ENCODE peak calls at places on chromosome 2, in four cellular contexts. T, B, J and H are unnamed samples.
A peak's percentile ranks its signal among the peaks of the same experiment; 100 is the strongest.

GRCh38 chr2:47572136-47572535 is 169.2 kb downstream of the MSH2 start:
- DNase-seq in T (no peak), B (no peak), J (no peak), H (no peak)

GRCh38 chr2:222779145-222779832 is 81.5 kb upstream of the ACSL3 start:
- DNase-seq in T (no peak), B (no peak), J (no peak), H (no peak)

GRCh38 chr2:174399171-174399570 is 3.6 kb downstream of the SCRN3 start:
- DNase-seq in T (no peak), B (peak; percentile 66), J (no peak), H (peak; percentile 52)

GRCh38 chr2:101983486-101983885 is 8.3 kb upstream of the IL1R2 start:
- DNase-seq in T (no peak), B (peak; percentile 61), J (no peak), H (no peak)

GRCh38 chr2:162430323-162430722 is 86.4 kb downstream of the GCA start:
- DNase-seq in T (no peak), B (no peak), J (no peak), H (no peak)

GRCh38 chr2:53422979-53423378 is 344.6 kb upstream of the CHAC2 start:
- DNase-seq in T (no peak), B (peak; percentile 22), J (no peak), H (no peak)

GRCh38 chr2:218806346-218806978 is 24.5 kb downstream of the CYP27A1 start:
- DNase-seq in T (peak; percentile 75), B (peak; percentile 98), J (no peak), H (peak; percentile 99)

GRCh38 chr2:10120158-10120937 is 2.2 kb upstream of the RRM2 start:
- DNase-seq in T (peak; percentile 79), B (peak; percentile 83), J (peak; percentile 91), H (no peak)

GRCh38 chr2:217329023-217329431 is 469.2 kb upstream of the TNP1 start:
- DNase-seq in T (no peak), B (peak; percentile 87), J (no peak), H (no peak)

GRCh38 chr2:166464187-166464586 is 29.9 kb downstream of the SCN7A start:
- DNase-seq in T (no peak), B (no peak), J (no peak), H (no peak)

GRCh38 chr2:240999873-241000541 is 1.6 kb downstream of the SNED1 start:
- DNase-seq in T (no peak), B (no peak), J (peak; percentile 22), H (no peak)

GRCh38 chr2:127650785-127651380 is 4.9 kb downstream of the GPR17 start:
- DNase-seq in T (no peak), B (peak; percentile 42), J (no peak), H (no peak)

GRCh38 chr2:216519154-216519762 is 20.6 kb downstream of the RPL37A start:
- DNase-seq in T (no peak), B (peak; percentile 59), J (peak; percentile 49), H (no peak)

GRCh38 chr2:172100080-172101007 is 2.4 kb downstream of the DLX2 start:
- DNase-seq in T (no peak), B (no peak), J (no peak), H (no peak)

GRCh38 chr2:176582990-176583481 is 313.8 kb downstream of the MTX2 start:
- DNase-seq in T (no peak), B (peak; percentile 98), J (no peak), H (peak; percentile 73)

GRCh38 chr2:35163948-35164347 is 1191.6 kb upstream of the CRIM1 start:
- DNase-seq in T (no peak), B (no peak), J (no peak), H (no peak)

GRCh38 chr2:8018956-8019355 is 662.9 kb upstream of the ID2 start:
- DNase-seq in T (no peak), B (no peak), J (no peak), H (no peak)

GRCh38 chr2:171347591-171348032 is 86.2 kb downstream of the METTL8 start:
- DNase-seq in T (no peak), B (peak; percentile 99), J (no peak), H (peak; percentile 95)

GRCh38 chr2:206423147-206423546 is 20.2 kb upstream of the ADAM23 start:
- DNase-seq in T (no peak), B (no peak), J (no peak), H (no peak)

GRCh38 chr2:129061079-129061785 is 742.6 kb upstream of the HS6ST1 start:
- DNase-seq in T (no peak), B (peak; percentile 88), J (no peak), H (peak; percentile 4)

GRCh38 chr2:16613475-16613874 is 52.2 kb downstream of the CYRIA start:
- DNase-seq in T (no peak), B (no peak), J (no peak), H (no peak)

GRCh38 chr2:46917628-46918027 is 2.0 kb upstream of the MCFD2 start:
- DNase-seq in T (no peak), B (no peak), J (no peak), H (no peak)

GRCh38 chr2:100865819-100866462 is 46.0 kb downstream of the NPAS2 start:
- DNase-seq in T (no peak), B (no peak), J (no peak), H (peak; percentile 31)

GRCh38 chr2:43105586-43106562 is 120.5 kb downstream of the ZFP36L2 start:
- DNase-seq in T (no peak), B (no peak), J (no peak), H (no peak)

GRCh38 chr2:48519608-48520007 is 10.3 kb upstream of the STON1 start:
- DNase-seq in T (no peak), B (no peak), J (no peak), H (no peak)

GRCh38 chr2:120966510-120967254 is 231.0 kb downstream of the GLI2 start:
- DNase-seq in T (no peak), B (no peak), J (no peak), H (no peak)

GRCh38 chr2:120964819-120965218 is 229.2 kb downstream of the GLI2 start:
- DNase-seq in T (no peak), B (peak; percentile 70), J (no peak), H (peak; percentile 4)

GRCh38 chr2:120969613-120970355 is 234.1 kb downstream of the GLI2 start:
- DNase-seq in T (no peak), B (no peak), J (no peak), H (no peak)

GRCh38 chr2:120971866-120972265 is 236.2 kb downstream of the GLI2 start:
- DNase-seq in T (no peak), B (no peak), J (no peak), H (no peak)

DNA sequence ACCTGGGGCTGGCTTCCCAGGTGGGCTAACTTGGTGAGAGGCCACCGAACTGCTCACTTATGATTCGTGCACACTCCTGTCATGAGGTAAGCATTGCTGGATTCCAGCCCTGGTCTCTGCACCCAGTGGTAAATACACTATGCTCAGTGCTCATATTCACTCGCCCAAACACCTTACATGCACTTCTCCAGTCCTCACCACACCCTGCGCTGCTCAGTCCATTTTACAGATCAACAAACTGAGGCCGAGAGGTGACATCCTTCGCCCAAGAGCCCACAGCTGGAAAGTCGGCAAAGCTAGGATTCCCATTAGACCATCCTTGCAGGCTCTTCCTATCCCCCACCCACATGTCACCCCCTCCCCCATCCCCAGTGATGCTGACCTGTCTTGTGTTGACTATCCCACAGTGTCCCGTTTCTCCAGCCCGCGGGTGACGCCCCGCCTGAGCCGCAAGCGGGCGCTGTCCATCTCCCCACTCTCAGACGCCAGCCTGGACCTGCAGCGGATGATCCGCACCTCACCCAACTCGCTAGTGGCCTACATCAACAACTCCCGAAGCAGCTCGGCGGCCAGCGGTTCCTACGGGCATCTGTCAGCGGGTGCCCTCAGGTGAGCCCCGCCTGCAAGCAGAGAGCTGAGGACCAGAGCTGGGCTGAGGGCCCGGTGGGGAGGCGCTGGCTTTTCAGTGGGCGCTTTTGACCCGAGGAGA is 232.8 kb downstream of the GLI2 start:
- DNase-seq in T (no peak), B (no peak), J (no peak), H (no peak)
- H3K36me3 ChIP-seq in T (peaks cover 15% of the 10 kb centered on the region), B (peaks cover 20% of the 10 kb centered on the region), J (no peaks in the 10 kb centered on the region), H (peaks cover 40% of the 10 kb centered on the region)

DNA sequence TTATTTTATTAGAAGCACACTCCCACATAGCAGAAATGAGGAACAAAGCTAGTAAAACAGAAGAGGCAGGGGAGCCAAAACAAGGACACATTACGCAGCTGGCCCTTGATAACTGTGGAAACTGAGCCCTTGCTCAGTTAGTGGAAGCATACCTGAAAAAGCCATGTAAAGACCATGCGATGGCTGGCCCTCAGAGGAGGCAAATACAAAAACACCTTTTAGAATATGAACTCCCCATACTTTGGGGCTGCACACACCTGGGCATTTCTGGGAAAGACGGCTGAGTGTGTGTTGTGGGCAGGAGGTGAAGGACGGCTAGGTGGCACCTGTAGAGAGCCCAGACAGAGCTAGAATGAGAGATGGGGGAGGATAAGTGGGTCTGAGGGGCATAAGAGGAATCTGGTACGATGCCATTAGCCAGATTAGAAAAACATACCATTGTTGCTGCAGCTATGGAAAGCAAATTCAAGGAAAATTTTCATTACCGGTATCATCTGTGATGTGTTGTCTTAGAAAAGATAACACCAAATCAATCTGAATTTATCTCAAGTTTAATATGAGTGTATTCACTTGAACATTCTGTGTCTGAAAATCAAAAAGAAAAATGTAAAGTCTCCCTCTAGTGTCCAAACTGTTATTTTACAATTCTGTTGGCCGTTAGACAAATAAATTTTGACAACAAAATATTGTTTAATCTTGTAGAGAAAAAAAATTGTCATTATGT is 45.2 kb upstream of the SULT1C3 start:
- DNase-seq in T (no peak), B (no peak), J (no peak), H (no peak)
- TF ChIP-seq CTCF in T (peak; percentile 49), B (peak; percentile 47), J (no peak), H (no peak)

GRCh38 chr2:766255-766654 is 89.0 kb upstream of the TMEM18 start:
- DNase-seq in T (no peak), B (no peak), J (no peak), H (no peak)
- H3K4me3 ChIP-seq in T (no peak overlapping the region), B (no peak overlapping the region), J (no peak overlapping the region), H (no peak overlapping the region)

DNA sequence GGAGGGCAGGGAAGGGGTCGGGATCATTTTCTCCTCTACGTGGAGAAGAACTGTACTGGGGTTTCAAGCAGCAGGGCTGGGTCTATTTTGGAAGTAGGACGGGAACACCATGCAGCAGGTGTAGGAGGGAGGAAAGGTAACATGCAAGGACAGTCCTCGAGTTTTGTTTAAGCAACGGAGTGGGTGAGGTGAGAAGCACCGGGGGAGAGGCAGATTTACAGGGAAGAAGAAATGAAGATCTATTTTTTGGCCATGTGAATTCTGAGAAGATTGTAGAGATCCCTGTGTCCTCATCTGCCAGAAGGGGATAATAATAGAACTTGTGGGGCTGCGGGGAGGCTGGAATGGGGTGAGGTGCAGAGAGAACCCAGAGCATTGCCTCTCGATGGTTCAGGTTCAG is 85.6 kb downstream of the INPP5D start:
- DNase-seq in T (no peak), B (no peak), J (no peak), H (no peak)
- H3K36me3 ChIP-seq in T (no peaks in the 10 kb centered on the region), B (no peaks in the 10 kb centered on the region), J (peaks cover 66% of the 10 kb centered on the region), H (no peaks in the 10 kb centered on the region)

DNA sequence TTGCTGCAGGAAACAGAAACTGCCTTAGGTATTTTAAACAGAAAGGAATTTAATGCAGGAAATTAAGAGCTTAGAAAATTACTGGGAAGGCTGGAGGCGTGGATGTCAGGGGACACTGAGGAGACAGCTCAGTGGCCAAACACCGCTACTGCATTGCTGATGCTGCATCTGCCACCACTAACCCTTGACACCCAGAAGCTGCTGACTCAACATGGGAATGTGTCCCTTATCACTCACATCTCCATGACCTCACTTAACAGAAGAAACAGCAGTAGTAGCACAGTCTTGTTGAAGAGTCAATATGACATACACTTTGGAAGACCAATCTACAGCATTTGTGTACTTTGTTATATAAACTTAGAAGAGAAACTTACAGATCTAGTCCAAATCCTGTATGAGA is 906.1 kb downstream of the SLC4A3 start:
- DNase-seq in T (no peak), B (peak; percentile 55), J (no peak), H (no peak)
- TF ChIP-seq CTCF in T (no peak), B (no peak), J (no peak), H (peak; percentile 50)